ENCODE peak calls at places on chromosomes 2 and 18, in ten cellular contexts. O, M, V, I, Y, K, T, W, D and S are unnamed samples.

GRCh38 chr2:70643715-70644114 is 90.1 kb upstream of the TGFA start:
- DNase-seq in O (peak), M (no peak), V (peak), I (no peak), Y (peak), K (peak), T (no peak), W (no peak), D (peak), S (peak)

GRCh38 chr2:233830111-233830760 is 24.1 kb downstream of the HJURP start:
- DNase-seq in O (no peak), M (no peak), V (no peak), I (no peak), Y (no peak), K (no peak), T (no peak), W (no peak), D (no peak), S (no peak)

GRCh38 chr2:69330781-69331180 is 56.2 kb downstream of the GFPT1 start:
- DNase-seq in O (no peak), M (no peak), V (no peak), I (no peak), Y (no peak), K (no peak), T (no peak), W (no peak), D (no peak), S (no peak)

GRCh38 chr2:23291274-23291673 is 93.7 kb upstream of the KLHL29 start:
- DNase-seq in O (no peak), M (no peak), V (no peak), I (no peak), Y (peak), K (no peak), T (peak), W (peak), D (no peak), S (no peak)

GRCh38 chr18:13218376-13219011 is at the start of gene LDLRAD4:
- DNase-seq in O (no peak), M (no peak), V (no peak), I (peak), Y (peak), K (peak), T (no peak), W (peak), D (peak), S (peak)

GRCh38 chr2:204425821-204426220 is 119.5 kb upstream of the PARD3B start:
- DNase-seq in O (no peak), M (no peak), V (no peak), I (no peak), Y (no peak), K (no peak), T (no peak), W (no peak), D (no peak), S (no peak)

GRCh38 chr2:73736378-73736777 is 767 bp downstream of the TPRKB start:
- DNase-seq in O (no peak), M (no peak), V (no peak), I (no peak), Y (no peak), K (no peak), T (no peak), W (no peak), D (no peak), S (no peak)

GRCh38 chr2:136213836-136214235 is 95.9 kb upstream of the CXCR4 start:
- DNase-seq in O (no peak), M (no peak), V (no peak), I (no peak), Y (no peak), K (no peak), T (no peak), W (no peak), D (no peak), S (peak)

GRCh38 chr2:105262662-105263091 is 21.1 kb downstream of the GPR45 start:
- DNase-seq in O (no peak), M (no peak), V (peak), I (no peak), Y (no peak), K (no peak), T (no peak), W (no peak), D (no peak), S (no peak)

GRCh38 chr2:159201321-159202063 is 85.0 kb downstream of the WDSUB1 start:
- DNase-seq in O (no peak), M (peak), V (no peak), I (no peak), Y (no peak), K (no peak), T (no peak), W (no peak), D (no peak), S (no peak)

GRCh38 chr2:51511002-51511401 is 479.1 kb upstream of the NRXN1 start:
- DNase-seq in O (no peak), M (no peak), V (no peak), I (no peak), Y (no peak), K (no peak), T (no peak), W (no peak), D (no peak), S (peak)

GRCh38 chr2:62794791-62795190 is 89.3 kb downstream of the EHBP1 start:
- DNase-seq in O (no peak), M (peak), V (no peak), I (no peak), Y (no peak), K (no peak), T (no peak), W (no peak), D (no peak), S (no peak)

GRCh38 chr2:7672027-7672684 is 754.9 kb downstream of the RNF144A start:
- DNase-seq in O (peak), M (peak), V (peak), I (no peak), Y (peak), K (peak), T (no peak), W (no peak), D (peak), S (peak)

GRCh38 chr18:13381907-13382682 is 163.5 kb downstream of the LDLRAD4 start:
- DNase-seq in O (no peak), M (peak), V (no peak), I (no peak), Y (peak), K (no peak), T (peak), W (peak), D (peak), S (no peak)

DNA sequence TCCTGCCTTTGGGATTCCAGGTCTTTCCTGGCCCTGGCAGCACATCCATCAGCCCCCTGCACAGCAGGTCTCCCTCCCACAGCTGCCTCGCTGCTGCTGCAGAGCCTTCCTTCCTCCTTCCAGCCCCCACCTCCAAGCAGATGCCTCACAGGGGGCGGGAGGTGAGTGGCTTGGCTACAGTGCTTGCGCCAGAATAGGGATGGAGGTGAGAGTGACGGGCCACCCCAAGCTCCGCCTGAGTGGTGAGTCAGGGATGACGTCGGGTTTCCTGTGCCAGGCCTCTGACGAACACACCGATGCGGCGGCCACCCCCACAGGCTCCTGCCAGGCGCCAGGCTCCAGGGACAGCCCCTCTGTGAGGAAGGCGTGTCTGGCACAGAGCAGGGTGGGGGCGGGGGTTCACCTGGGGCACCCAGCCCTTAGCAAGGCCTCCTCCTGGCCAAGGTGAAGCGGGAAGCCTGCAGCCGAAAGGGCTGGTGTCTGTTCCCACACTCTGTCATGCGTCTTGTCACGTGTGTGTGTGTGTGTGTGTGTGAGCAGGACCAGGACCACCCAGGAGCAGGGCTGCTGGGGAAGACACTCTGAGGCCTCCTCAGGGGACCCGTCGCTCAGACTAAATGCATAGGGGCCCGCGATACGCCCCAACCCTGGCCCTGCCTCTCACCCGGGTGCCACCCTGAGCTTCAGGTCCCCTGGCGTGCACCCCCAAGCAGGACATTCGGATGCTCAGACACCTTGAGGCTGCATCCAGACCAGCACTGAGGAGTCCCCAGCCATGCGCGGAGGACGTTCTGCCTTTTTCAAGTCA is 3.4 kb upstream of the DUSP2 start:
- DNase-seq in O (peak), M (peak), V (peak), I (peak), Y (peak), K (peak), T (no peak), W (peak), D (peak), S (peak)
- TF ChIP-seq POLR2A in O (no peak), M (no peak), V (no peak), I (peak), Y (no peak), K (no peak), T (no peak), W (no peak), D (peak), S (peak)

DNA sequence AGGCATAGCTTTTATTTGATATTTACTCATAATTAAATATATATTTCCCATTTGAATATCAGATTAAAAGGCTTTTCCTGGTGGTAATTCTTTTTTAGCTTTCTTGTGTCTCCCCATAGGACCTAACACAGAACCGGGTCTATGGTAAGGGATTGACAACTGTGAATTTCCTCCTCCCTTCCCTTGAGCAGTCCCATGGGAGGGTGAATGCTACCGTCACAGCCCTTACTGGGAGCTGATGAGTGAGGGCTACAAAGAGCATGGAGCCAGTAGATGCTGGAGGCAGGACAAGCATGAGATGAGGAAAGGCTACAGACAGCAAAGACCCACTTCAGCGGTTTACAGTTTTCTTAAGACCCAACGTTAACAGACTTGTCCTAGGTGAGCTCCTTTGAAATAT is 170.6 kb upstream of the EPAS1 start:
- DNase-seq in O (no peak), M (no peak), V (no peak), I (no peak), Y (no peak), K (no peak), T (no peak), W (no peak), D (no peak), S (no peak)
- TF ChIP-seq POLR2A in O (no peak), M (no peak), V (no peak), I (no peak), Y (no peak), K (no peak), T (no peak), W (no peak), D (no peak), S (no peak)

GRCh38 chr2:109689182-109689935 is 75.2 kb downstream of the SOWAHC start:
- DNase-seq in O (no peak), M (no peak), V (no peak), I (no peak), Y (no peak), K (no peak), T (no peak), W (no peak), D (peak), S (no peak)

GRCh38 chr2:109689973-109690372 is 75.8 kb downstream of the SOWAHC start:
- DNase-seq in O (no peak), M (no peak), V (no peak), I (no peak), Y (no peak), K (no peak), T (no peak), W (no peak), D (peak), S (no peak)

GRCh38 chr2:109692013-109692738 is 78.0 kb downstream of the SOWAHC start:
- DNase-seq in O (no peak), M (no peak), V (no peak), I (no peak), Y (no peak), K (no peak), T (no peak), W (peak), D (peak), S (peak)

GRCh38 chr2:109690457-109690821 is 76.3 kb downstream of the SOWAHC start:
- DNase-seq in O (no peak), M (no peak), V (no peak), I (no peak), Y (no peak), K (no peak), T (no peak), W (no peak), D (no peak), S (no peak)

GRCh38 chr2:109690822-109691541 is 76.8 kb downstream of the SOWAHC start:
- DNase-seq in O (no peak), M (peak), V (no peak), I (peak), Y (peak), K (no peak), T (no peak), W (peak), D (peak), S (no peak)
- TF ChIP-seq POLR2A in O (no peak), M (no peak), V (no peak), I (peak), Y (no peak), K (no peak), T (no peak), W (no peak), D (peak), S (no peak)

GRCh38 chr2:66432801-66433694 is 1.9 kb upstream of the MEIS1 start:
- DNase-seq in O (peak), M (peak), V (peak), I (peak), Y (peak), K (peak), T (peak), W (peak), D (peak), S (no peak)
- TF ChIP-seq POLR2A in O (no peak), M (peak), V (no peak), I (no peak), Y (peak), K (no peak), T (no peak), W (peak), D (peak), S (no peak)

GRCh38 chr2:140085674-140086073 is 1305.5 kb upstream of the NXPH2 start:
- DNase-seq in O (no peak), M (no peak), V (no peak), I (no peak), Y (no peak), K (no peak), T (no peak), W (no peak), D (no peak), S (no peak)
- TF ChIP-seq POLR2A in O (no peak), M (no peak), V (no peak), I (no peak), Y (no peak), K (no peak), T (no peak), W (no peak), D (no peak), S (no peak)

DNA sequence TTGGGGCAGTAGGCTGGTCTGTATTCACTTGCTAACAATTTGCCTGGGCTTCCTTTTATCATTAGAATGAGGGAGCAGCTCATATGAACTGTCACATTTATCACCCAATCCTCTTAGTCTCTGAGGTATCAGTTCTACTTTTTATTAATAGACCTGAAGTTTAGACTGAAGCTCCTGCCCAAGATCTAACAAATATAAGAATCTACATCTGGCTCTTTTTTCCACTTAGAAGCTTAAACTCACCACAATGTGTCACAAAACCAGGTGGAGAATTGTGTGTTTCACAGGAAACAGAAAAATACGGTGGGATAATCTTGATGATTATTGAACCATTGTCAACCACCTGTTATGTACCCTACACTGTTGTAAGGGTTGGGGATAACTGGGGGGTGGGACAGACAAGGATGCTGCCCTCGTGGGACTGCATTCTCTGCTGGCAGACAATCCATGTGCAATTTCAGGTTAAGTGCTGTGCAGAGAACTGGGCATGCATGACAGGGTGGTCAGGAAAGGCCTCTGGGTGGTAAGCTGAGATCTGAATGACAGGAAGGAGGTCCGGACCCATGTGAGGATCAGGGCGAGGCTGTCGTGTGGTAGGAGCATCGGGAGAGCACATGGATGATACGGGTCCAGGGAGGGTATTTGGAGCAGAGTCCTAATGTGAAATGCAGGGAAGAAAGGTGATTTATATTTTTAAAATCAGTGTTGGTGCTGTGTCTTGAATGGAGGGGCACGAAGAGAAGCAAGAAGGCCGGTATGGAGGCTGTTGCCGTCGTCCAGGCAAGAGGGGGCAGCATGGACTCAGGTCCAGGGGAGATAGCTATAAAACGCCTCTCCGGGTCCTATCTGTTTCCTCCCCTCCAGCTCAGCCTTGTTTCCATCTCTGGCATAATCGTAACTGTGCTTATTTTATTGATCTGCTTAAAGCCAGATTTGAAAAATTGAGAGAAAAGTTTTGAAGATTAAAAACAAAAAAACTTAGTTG is 17.6 kb downstream of the MYL12B start:
- DNase-seq in O (no peak), M (no peak), V (no peak), I (no peak), Y (no peak), K (no peak), T (no peak), W (no peak), D (no peak), S (no peak)
- TF ChIP-seq POLR2A in O (no peak), M (no peak), V (no peak), I (no peak), Y (no peak), K (no peak), T (no peak), W (no peak), D (no peak), S (no peak)